ENCODE peak calls at places on chromosome 15, in five cellular contexts. K, J, B, C and L are unnamed samples.

GRCh38 chr15:41559489-41560177 is 621 bp downstream of the TYRO3 start:
- DNase-seq in K (no peak), C (no peak), B (no peak), J (no peak), L (no peak)

GRCh38 chr15:60529332-60529731 is 50.4 kb upstream of the ICE2 start:
- DNase-seq in B (no peak), J (no peak), K (no peak), C (no peak), L (no peak)

GRCh38 chr15:31197497-31198414 is 96.2 kb upstream of the TRPM1 start:
- DNase-seq in C (peak), K (peak), B (peak), J (peak), L (peak)

GRCh38 chr15:70406624-70407390 is 309.1 kb upstream of the TLE3 start:
- DNase-seq in C (no peak), J (no peak), B (peak), K (no peak), L (no peak)

GRCh38 chr15:63109498-63110290 is 12.0 kb upstream of the LACTB start:
- DNase-seq in B (no peak), C (no peak), K (peak), J (no peak), L (no peak)

GRCh38 chr15:71844916-71845315 is 34.6 kb downstream of the NR2E3 start:
- DNase-seq in C (no peak), B (no peak), J (no peak), K (no peak), L (no peak)

GRCh38 chr15:57398336-57398735 is 22.0 kb downstream of the CGNL1 start:
- DNase-seq in C (no peak), K (no peak), J (no peak), B (no peak), L (no peak)

GRCh38 chr15:73291441-73291840 is 77.3 kb downstream of the HCN4 start:
- DNase-seq in J (no peak), K (no peak), C (no peak), B (no peak), L (no peak)

GRCh38 chr15:85649372-85649771 is 145.4 kb downstream of the KLHL25 start:
- DNase-seq in B (no peak), C (no peak), J (peak), K (peak), L (peak)